ENCODE peak calls at places on chromosomes 2 and 18, in five cellular contexts. J is K562, D is H1, Y is HepG2, K is GM12878. H is an unnamed sample.

GRCh38 chr2:109609352-109610024 is 4.3 kb downstream of the SEPTIN10 start:
- DNase-seq in Y (no peak), J (no peak), K (no peak), D (no peak), H (no peak)

GRCh38 chr18:39453882-39454281 is 1888.3 kb upstream of the CELF4 start:
- DNase-seq in Y (peak; percentile 30), K (no peak), D (no peak), J (no peak), H (no peak)

GRCh38 chr18:6370410-6370809 is 44.3 kb downstream of the L3MBTL4 start:
- DNase-seq in Y (peak; percentile 37), J (no peak), K (no peak), D (no peak), H (peak; percentile 65)

GRCh38 chr2:220277445-220277960 is 650.1 kb downstream of the SLC4A3 start:
- DNase-seq in D (no peak), Y (no peak), J (no peak), K (no peak), H (no peak)

GRCh38 chr18:66749030-66749429 is 145.1 kb upstream of the CDH19 start:
- DNase-seq in Y (peak; percentile 1), J (no peak), D (no peak), K (no peak), H (peak; percentile 34)

GRCh38 chr18:400466-400865 is 100.0 kb downstream of the COLEC12 start:
- DNase-seq in J (no peak), K (no peak), D (no peak), Y (no peak), H (no peak)

GRCh38 chr2:167215595-167215994 is 327.3 kb downstream of the XIRP2 start:
- DNase-seq in K (no peak), D (no peak), J (no peak), Y (no peak), H (no peak)

GRCh38 chr2:8548871-8549221 is 133.0 kb upstream of the ID2 start:
- DNase-seq in J (no peak), K (no peak), D (no peak), Y (no peak), H (no peak)

GRCh38 chr18:47928466-47928865 is 2.0 kb downstream of the SMAD2 start:
- DNase-seq in D (no peak), K (no peak), Y (no peak), J (no peak), H (no peak)

GRCh38 chr2:23541453-23542334 is 156.7 kb downstream of the KLHL29 start:
- DNase-seq in D (no peak), J (no peak), Y (no peak), K (no peak), H (no peak)

GRCh38 chr2:217757108-217757463 is 245.7 kb downstream of the TNS1 start:
- DNase-seq in J (no peak), Y (no peak), K (no peak), D (no peak), H (no peak)

GRCh38 chr2:172288603-172289002 is 138.8 kb upstream of the ITGA6 start:
- DNase-seq in D (no peak), Y (no peak), J (no peak), K (no peak), H (no peak)

GRCh38 chr18:57843403-57843802 is 40.3 kb upstream of the ATP8B1 start:
- DNase-seq in K (no peak), D (no peak), Y (no peak), J (peak; percentile 12), H (no peak)

GRCh38 chr2:211396815-211397214 is 840.4 kb downstream of the CPS1 start:
- DNase-seq in J (no peak), Y (no peak), K (no peak), D (no peak), H (no peak)

GRCh38 chr18:7684966-7685365 is 117.8 kb downstream of the PTPRM start:
- DNase-seq in Y (no peak), K (no peak), D (no peak), J (no peak), H (no peak)

GRCh38 chr2:10700078-10700803 is 10.5 kb upstream of the NOL10 start:
- DNase-seq in D (no peak), J (no peak), Y (no peak), K (no peak), H (no peak)

GRCh38 chr2:73031725-73032701 is 39.5 kb downstream of the SFXN5 start:
- DNase-seq in D (no peak), Y (peak; percentile 99), J (no peak), K (no peak), H (no peak)

DNA sequence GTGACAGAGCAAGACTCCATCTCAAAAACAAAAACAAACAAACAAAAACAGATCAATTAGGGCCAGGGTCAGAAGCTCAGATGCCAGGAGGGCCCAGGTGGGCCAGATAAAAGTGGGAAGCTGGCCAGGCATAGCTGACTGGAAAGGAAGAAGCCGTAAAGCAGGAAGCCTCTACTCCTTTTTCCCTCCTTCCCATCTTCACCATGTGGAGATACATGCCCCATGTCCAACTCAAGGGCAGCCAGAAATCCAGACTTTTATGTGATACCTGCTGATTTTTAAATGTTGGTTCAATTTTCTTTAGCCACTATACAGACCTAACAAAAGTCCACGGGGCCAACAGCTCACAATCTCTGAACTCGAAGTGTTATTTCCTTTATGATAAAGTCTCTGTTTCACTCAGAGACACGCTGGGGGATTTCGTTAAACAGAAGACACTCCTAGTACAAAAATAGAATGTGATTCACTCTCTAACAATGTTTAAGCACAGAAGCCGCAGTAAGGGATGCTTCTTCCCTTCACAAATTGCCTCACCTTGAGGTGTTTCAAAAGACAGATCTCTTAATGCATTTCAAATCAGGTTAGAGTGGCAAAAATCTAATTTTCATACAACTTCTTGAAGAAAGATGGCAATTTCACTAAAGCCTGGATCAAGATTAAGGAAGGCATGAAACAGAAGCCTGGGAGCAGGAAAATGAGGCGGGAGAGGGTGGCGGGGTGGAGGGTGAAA is 14.0 kb downstream of the TMEM247 start:
- DNase-seq in D (no peak), J (no peak), K (peak; percentile 64), Y (no peak), H (no peak)
- TF ChIP-seq TAF1 in D (no peak), J (no peak), K (no peak), Y (no peak), H (no peak)

GRCh38 chr2:105643405-105644173 is 101.1 kb upstream of the NCK2 start:
- DNase-seq in J (no peak), D (no peak), Y (peak; percentile 28), K (no peak), H (no peak)

GRCh38 chr2:105645971-105646370 is 98.7 kb upstream of the NCK2 start:
- DNase-seq in J (no peak), K (no peak), D (no peak), Y (no peak), H (no peak)

GRCh38 chr2:105646423-105647076 is 98.2 kb upstream of the NCK2 start:
- DNase-seq in Y (no peak), D (no peak), K (no peak), J (no peak), H (no peak)

GRCh38 chr2:105645031-105645940 is 99.4 kb upstream of the NCK2 start:
- DNase-seq in K (no peak), Y (no peak), J (no peak), D (no peak), H (no peak)

GRCh38 chr2:105644174-105644980 is 100.3 kb upstream of the NCK2 start:
- DNase-seq in Y (peak; percentile 41), J (no peak), K (no peak), D (no peak), H (no peak)
- TF ChIP-seq USF2 in Y (no peak), J (no peak), K (no peak), D (no peak), H (no peak)

DNA sequence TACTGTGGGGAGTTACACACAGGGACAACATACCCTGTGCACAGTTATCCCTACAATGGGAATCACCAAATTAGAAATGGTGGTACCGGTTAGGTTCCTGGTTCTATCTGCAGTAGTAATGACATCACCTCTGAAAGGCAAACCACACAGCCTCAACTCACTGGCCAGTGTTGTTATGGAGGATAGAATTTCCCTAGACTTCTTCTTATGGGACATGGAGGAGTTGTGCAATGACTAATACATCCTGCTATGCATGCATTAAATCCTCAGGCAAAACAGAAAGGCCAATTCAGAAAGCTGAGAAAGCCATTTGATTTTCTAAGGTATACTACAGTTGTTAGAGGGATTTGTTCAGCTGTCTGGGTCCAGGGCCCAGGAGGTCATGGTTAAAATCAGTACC is 439.3 kb downstream of the TMX3 start:
- DNase-seq in J (no peak), Y (no peak), K (no peak), D (no peak), H (no peak)
- TF ChIP-seq TAF1 in J (no peak), Y (no peak), K (no peak), D (no peak), H (no peak)

GRCh38 chr2:160308915-160309314 is 108.8 kb upstream of the ITGB6 start:
- DNase-seq in D (no peak), K (no peak), J (no peak), Y (no peak), H (no peak)
- TF ChIP-seq USF2 in D (no peak), K (no peak), J (no peak), Y (no peak), H (no peak)

DNA sequence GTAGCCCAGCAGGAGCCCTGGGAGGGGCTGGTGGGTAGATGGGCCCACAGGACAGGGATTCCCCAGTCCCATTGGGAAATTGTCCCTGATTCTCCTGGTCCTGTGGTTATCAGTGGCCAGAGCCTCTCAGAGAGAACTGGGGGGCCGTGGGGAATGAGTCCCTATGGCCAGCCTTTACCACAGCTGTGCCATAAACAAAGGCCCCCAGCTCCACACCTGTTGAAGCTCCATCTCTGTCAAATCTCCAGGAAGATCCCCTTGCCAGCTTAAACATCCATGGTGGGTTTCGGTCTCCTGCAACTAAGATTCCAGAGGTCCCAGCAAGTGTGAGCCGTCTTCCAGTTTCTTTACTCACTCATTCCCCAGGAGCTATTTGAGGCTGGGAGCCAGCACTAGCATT is 897.1 kb downstream of the LRRTM4 start:
- DNase-seq in Y (no peak), D (no peak), K (no peak), J (no peak), H (no peak)
- TF ChIP-seq TAF1 in Y (no peak), D (no peak), K (no peak), J (no peak), H (no peak)

GRCh38 chr18:72752220-72752619 is 115.6 kb downstream of the NETO1 start:
- DNase-seq in D (no peak), Y (peak; percentile 1), K (no peak), J (no peak), H (no peak)
- TF ChIP-seq USF2 in D (no peak), Y (no peak), K (no peak), J (no peak), H (no peak)

DNA sequence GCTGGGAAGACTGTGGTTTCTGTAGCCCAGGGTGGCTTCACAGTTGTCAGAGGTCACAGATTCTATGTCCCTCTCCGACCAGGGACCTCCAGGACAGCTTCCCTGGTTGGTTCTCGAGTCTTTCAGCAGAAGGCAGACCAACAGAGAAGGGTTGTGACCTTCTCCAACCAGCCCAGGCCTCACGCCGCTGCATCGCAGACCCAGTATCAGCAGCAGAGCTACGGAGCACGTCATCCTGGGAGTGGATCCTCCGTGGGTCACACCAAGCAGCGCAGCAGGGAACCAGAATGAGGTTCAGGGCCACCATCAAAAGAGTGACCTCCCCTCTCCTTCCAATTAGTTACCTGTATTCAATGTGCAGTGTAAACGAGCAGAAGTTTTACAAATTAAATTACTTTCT is 49.3 kb downstream of the ST3GAL5 start:
- DNase-seq in D (no peak), K (no peak), J (no peak), Y (no peak), H (no peak)
- TF ChIP-seq TAF1 in D (no peak), K (no peak), J (no peak), Y (no peak), H (no peak)

H was measured in SK-N-SH.